ENCODE peak calls at places on chromosomes 11 and 22, in four cellular contexts. S, O, P and E are unnamed samples.

GRCh38 chr11:131685206-131685605 is 314.8 kb downstream of the NTM start:
- DNase-seq in P (no peak), S (no peak), O (no peak), E (no peak)

GRCh38 chr11:1553808-1554594 is 18.1 kb downstream of the DUSP8 start:
- DNase-seq in O (no peak), S (no peak), P (no peak), E (peak)

GRCh38 chr22:19708323-19709011 is 5.8 kb upstream of the SEPTIN5 start:
- DNase-seq in P (no peak), O (no peak), S (no peak), E (no peak)

GRCh38 chr11:61926235-61926634 is 8.9 kb upstream of the RAB3IL1 start:
- DNase-seq in P (no peak), O (no peak), S (no peak), E (no peak)

GRCh38 chr22:32318361-32318760 is 39.3 kb upstream of the RFPL3 start:
- DNase-seq in O (no peak), S (no peak), P (peak), E (no peak)

GRCh38 chr11:64613648-64614047 is 22.6 kb downstream of the SLC22A12 start:
- DNase-seq in S (no peak), P (no peak), O (no peak), E (no peak)

GRCh38 chr11:61172888-61173287 is 11.7 kb upstream of the VPS37C start:
- DNase-seq in P (no peak), S (no peak), O (no peak), E (no peak)

GRCh38 chr11:27363576-27364115 is 631 bp upstream of the CCDC34 start:
- DNase-seq in O (no peak), P (no peak), S (no peak), E (no peak)

GRCh38 chr11:12113294-12113693 is 2.9 kb downstream of the MICAL2 start:
- DNase-seq in S (no peak), P (no peak), O (no peak), E (no peak)

GRCh38 chr11:67648140-67648795 is 2.3 kb downstream of the ACY3 start:
- DNase-seq in O (peak), S (peak), P (peak), E (no peak)

GRCh38 chr22:38505595-38506117 is 455 bp downstream of the DDX17 start:
- DNase-seq in P (no peak), S (peak), O (peak), E (peak)

GRCh38 chr22:49208768-49209252 is 618.9 kb downstream of the BRD1 start:
- DNase-seq in O (no peak), P (peak), S (no peak), E (peak)

GRCh38 chr22:38260760-38261477 is 11.9 kb downstream of the TMEM184B start:
- DNase-seq in O (no peak), S (no peak), P (no peak), E (no peak)

GRCh38 chr22:30873086-30873650 is 95.4 kb downstream of the MORC2 start:
- DNase-seq in P (no peak), O (no peak), S (no peak), E (no peak)